ENCODE peak calls at places on chromosomes 5 and 9, in six cellular contexts. V, I, X, Y, J and C are unnamed samples.
A peak's percentile ranks its signal among the peaks of the same experiment; 100 is the strongest.

GRCh38 chr5:2995035-2995434 is 243.6 kb upstream of the IRX2 start:
- DNase-seq in V (no peak), I (no peak), X (no peak), Y (no peak), J (no peak), C (no peak)

GRCh38 chr5:93809430-93809829 is 68.0 kb upstream of the POU5F2 start:
- DNase-seq in V (no peak), I (no peak), X (no peak), Y (no peak), J (no peak), C (no peak)

GRCh38 chr9:69798737-69799136 is 21.9 kb upstream of the CFAP95 start:
- DNase-seq in V (no peak), I (no peak), X (no peak), Y (no peak), J (no peak), C (no peak)

GRCh38 chr5:148268556-148268955 is at the start of gene SPINK13:
- DNase-seq in V (no peak), I (no peak), X (no peak), Y (no peak), J (peak; percentile 65), C (no peak)

GRCh38 chr5:119218830-119219782 is 136.7 kb upstream of the TNFAIP8 start:
- DNase-seq in V (no peak), I (no peak), X (no peak), Y (no peak), J (no peak), C (no peak)

GRCh38 chr5:173598686-173599085 is 17.8 kb downstream of the BOD1 start:
- DNase-seq in V (no peak), I (no peak), X (no peak), Y (no peak), J (no peak), C (no peak)

GRCh38 chr5:132763369-132764036 is 13.5 kb downstream of the SEPTIN8 start:
- DNase-seq in V (no peak), I (no peak), X (no peak), Y (no peak), J (no peak), C (peak; percentile 28)

GRCh38 chr5:10366310-10367297 is 13.1 kb downstream of the MARCHF6 start:
- DNase-seq in V (no peak), I (no peak), X (peak; percentile 2), Y (no peak), J (no peak), C (no peak)

GRCh38 chr9:98333703-98334582 is 78.5 kb upstream of the TBC1D2 start:
- DNase-seq in V (no peak), I (no peak), X (no peak), Y (no peak), J (peak; percentile 60), C (no peak)

GRCh38 chr5:60652206-60652605 is 47.8 kb downstream of the DEPDC1B start:
- DNase-seq in V (no peak), I (no peak), X (no peak), Y (no peak), J (peak; percentile 91), C (no peak)

GRCh38 chr9:35000535-35001284 is 11.2 kb downstream of the DNAJB5 start:
- DNase-seq in V (no peak), I (peak; percentile 7), X (no peak), Y (no peak), J (no peak), C (no peak)

GRCh38 chr9:27065288-27065687 is 43.7 kb upstream of the TEK start:
- DNase-seq in V (no peak), I (no peak), X (no peak), Y (no peak), J (peak; percentile 15), C (no peak)

GRCh38 chr5:39430461-39430860 is 5.7 kb upstream of the DAB2 start:
- DNase-seq in V (no peak), I (no peak), X (no peak), Y (no peak), J (no peak), C (no peak)

GRCh38 chr5:168659286-168659847 is 80.2 kb upstream of the PANK3 start:
- DNase-seq in V (no peak), I (no peak), X (no peak), Y (peak; percentile 65), J (no peak), C (no peak)

GRCh38 chr5:150116667-150117395 is 30.5 kb upstream of the CSF1R start:
- DNase-seq in V (no peak), I (no peak), X (no peak), Y (peak; percentile 14), J (no peak), C (no peak)

GRCh38 chr9:129178579-129178909 is 483 bp upstream of the IER5L start:
- DNase-seq in V (no peak), I (no peak), X (no peak), Y (no peak), J (no peak), C (no peak)